ENCODE peak calls at places on chromosomes 12 and 14, in four cellular contexts. One of them, this sample, is unnamed.

GRCh38 chr12:93759512-93760081 is 82.4 kb downstream of the CRADD start:
- DNase-seq in GM12878: no peak
- DNase-seq in HepG2: peak; percentile 66
- DNase-seq in HCT116: no peak
- DNase-seq in this sample: no peak

GRCh38 chr12:112848972-112849371 is 57.4 kb downstream of the RPH3A start:
- DNase-seq in HCT116: no peak
- DNase-seq in GM12878: no peak
- DNase-seq in HepG2: no peak
- DNase-seq in this sample: no peak

GRCh38 chr12:124538194-124539082 is 29.0 kb downstream of the NCOR2 start:
- DNase-seq in HepG2: peak; percentile 41
- DNase-seq in GM12878: no peak
- DNase-seq in HCT116: no peak
- DNase-seq in this sample: no peak

GRCh38 chr14:64279719-64280668 is 14.2 kb downstream of the ESR2 start:
- DNase-seq in GM12878: no peak
- DNase-seq in HepG2: no peak
- DNase-seq in HCT116: no peak
- DNase-seq in this sample: no peak

GRCh38 chr14:74882103-74882920 is 596 bp downstream of the DLST start:
- DNase-seq in GM12878: no peak
- DNase-seq in HepG2: no peak
- DNase-seq in HCT116: no peak
- DNase-seq in this sample: peak; percentile 37

GRCh38 chr14:64347748-64348147 is 40.4 kb upstream of the MTHFD1 start:
- DNase-seq in HCT116: no peak
- DNase-seq in HepG2: no peak
- DNase-seq in GM12878: no peak
- DNase-seq in this sample: no peak

GRCh38 chr14:106268013-106268727 is 741.8 kb downstream of the TMEM121 start:
- DNase-seq in GM12878: no peak
- DNase-seq in HepG2: no peak
- DNase-seq in HCT116: no peak
- DNase-seq in this sample: peak; percentile 36

GRCh38 chr12:639566-639965 is 23.7 kb downstream of the NINJ2 start:
- DNase-seq in HCT116: no peak
- DNase-seq in HepG2: no peak
- DNase-seq in GM12878: no peak
- DNase-seq in this sample: no peak

GRCh38 chr14:106657460-106657859 is 1131.1 kb downstream of the TMEM121 start:
- DNase-seq in GM12878: no peak
- DNase-seq in HepG2: no peak
- DNase-seq in HCT116: no peak
- DNase-seq in this sample: no peak

GRCh38 chr12:2959194-2959507 is at the start of gene TEAD4:
- DNase-seq in HCT116: peak; percentile 39
- DNase-seq in HepG2: peak; percentile 82
- DNase-seq in GM12878: no peak
- DNase-seq in this sample: peak; percentile 95

GRCh38 chr12:123267991-123268843 is 3.4 kb downstream of the CDK2AP1 start:
- DNase-seq in HCT116: no peak
- DNase-seq in HepG2: no peak
- DNase-seq in GM12878: no peak
- DNase-seq in this sample: no peak

GRCh38 chr12:131795064-131795463 is 33.1 kb upstream of the MMP17 start:
- DNase-seq in HepG2: no peak
- DNase-seq in GM12878: no peak
- DNase-seq in HCT116: no peak
- DNase-seq in this sample: no peak

GRCh38 chr14:104827173-104828055 is 26.5 kb downstream of the ZBTB42 start:
- DNase-seq in HepG2: peak; percentile 76
- DNase-seq in HCT116: peak; percentile 48
- DNase-seq in GM12878: no peak
- DNase-seq in this sample: peak; percentile 76

GRCh38 chr12:116515674-116516073 is 43.5 kb upstream of the MAP1LC3B2 start:
- DNase-seq in HepG2: no peak
- DNase-seq in GM12878: no peak
- DNase-seq in HCT116: no peak
- DNase-seq in this sample: no peak

GRCh38 chr12:86261142-86261541 is 5.0 kb upstream of the MGAT4C start:
- DNase-seq in GM12878: no peak
- DNase-seq in HCT116: no peak
- DNase-seq in HepG2: no peak
- DNase-seq in this sample: no peak

GRCh38 chr12:45615268-45615667 is 114.2 kb upstream of the ARID2 start:
- DNase-seq in HepG2: no peak
- DNase-seq in HCT116: no peak
- DNase-seq in GM12878: no peak
- DNase-seq in this sample: peak; percentile 53

GRCh38 chr12:128914908-128915563 is 61.8 kb downstream of the GLT1D1 start:
- DNase-seq in HCT116: no peak
- DNase-seq in GM12878: peak; percentile 88
- DNase-seq in HepG2: no peak
- DNase-seq in this sample: no peak

GRCh38 chr14:103628221-103628683 is 759 bp upstream of the KLC1 start:
- DNase-seq in HCT116: peak; percentile 39
- DNase-seq in GM12878: no peak
- DNase-seq in HepG2: no peak
- DNase-seq in this sample: no peak

GRCh38 chr12:54415223-54415929 is 3.7 kb downstream of the ITGA5 start:
- DNase-seq in HCT116: no peak
- DNase-seq in HepG2: no peak
- DNase-seq in GM12878: no peak
- DNase-seq in this sample: no peak

GRCh38 chr14:91329615-91330014 is 85.1 kb upstream of the GPR68 start:
- DNase-seq in GM12878: no peak
- DNase-seq in HepG2: no peak
- DNase-seq in HCT116: no peak
- DNase-seq in this sample: no peak

GRCh38 chr14:91332448-91333059 is 85.1 kb downstream of the CCDC88C start:
- DNase-seq in HCT116: no peak
- DNase-seq in HepG2: peak; percentile 14
- DNase-seq in GM12878: no peak
- DNase-seq in this sample: no peak

GRCh38 chr14:91331761-91332447 is 85.7 kb downstream of the CCDC88C start:
- DNase-seq in GM12878: no peak
- DNase-seq in HepG2: no peak
- DNase-seq in HCT116: no peak
- DNase-seq in this sample: peak; percentile 51

GRCh38 chr14:91330111-91330696 is 85.7 kb upstream of the GPR68 start:
- DNase-seq in HCT116: no peak
- DNase-seq in GM12878: no peak
- DNase-seq in HepG2: no peak
- DNase-seq in this sample: no peak

GRCh38 chr14:91330846-91331245 is 86.3 kb upstream of the GPR68 start:
- DNase-seq in HCT116: no peak
- DNase-seq in GM12878: no peak
- DNase-seq in HepG2: no peak
- DNase-seq in this sample: no peak
- TF ChIP-seq JUND in HCT116: no peak
- TF ChIP-seq JUND in GM12878: no peak
- TF ChIP-seq JUND in HepG2: no peak
- TF ChIP-seq JUND in this sample: no peak

GRCh38 chr14:98957211-98958047 is 314.6 kb downstream of the BCL11B start:
- DNase-seq in HCT116: no peak
- DNase-seq in HepG2: no peak
- DNase-seq in GM12878: no peak
- DNase-seq in this sample: no peak
- TF ChIP-seq JUND in HCT116: no peak
- TF ChIP-seq JUND in HepG2: no peak
- TF ChIP-seq JUND in GM12878: no peak
- TF ChIP-seq JUND in this sample: no peak

DNA sequence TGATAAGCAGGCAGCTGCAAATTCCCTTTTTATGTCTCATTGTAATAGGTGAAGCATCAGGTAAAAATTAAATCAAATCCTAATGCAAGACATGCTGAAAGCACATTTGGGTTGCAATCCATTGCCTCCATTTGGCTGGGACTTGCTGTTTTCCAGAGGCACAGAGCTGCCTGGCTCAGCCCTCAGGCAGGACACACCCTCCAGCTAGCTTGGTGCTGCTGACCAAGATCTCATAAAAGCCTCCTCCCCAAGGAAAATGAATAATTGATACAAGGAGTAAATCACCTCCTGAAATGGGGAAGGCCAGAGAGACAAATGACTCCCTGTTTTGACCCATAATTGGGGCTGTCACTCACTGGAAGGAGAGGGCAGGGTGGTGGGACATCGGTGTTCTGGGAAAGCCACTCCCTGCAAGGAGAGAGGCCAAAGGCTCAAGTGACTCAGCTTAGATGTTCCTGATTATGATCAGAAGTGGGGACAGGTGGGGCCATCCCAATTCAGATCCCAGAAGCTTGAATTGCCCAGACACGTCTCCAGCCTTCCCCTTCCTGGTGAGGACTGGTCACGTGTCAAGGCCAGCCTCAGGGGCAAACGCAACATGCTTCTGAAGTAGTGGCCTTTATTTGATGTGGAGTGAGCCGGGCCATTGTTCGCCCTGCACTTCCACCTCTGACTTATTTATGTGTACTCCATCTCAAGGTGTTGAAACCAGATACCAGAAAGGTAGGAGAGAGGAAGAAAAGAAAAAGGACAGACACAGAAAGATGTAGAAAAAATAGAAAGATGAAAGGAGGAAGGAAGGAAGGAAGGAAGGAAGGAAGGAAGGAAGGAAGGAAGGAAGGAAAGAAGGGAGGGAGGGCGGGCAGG is 773.7 kb downstream of the BCL11B start:
- DNase-seq in HepG2: no peak
- DNase-seq in HCT116: no peak
- DNase-seq in GM12878: no peak
- DNase-seq in this sample: no peak
- TF ChIP-seq JUND in HepG2: no peak
- TF ChIP-seq JUND in HCT116: no peak
- TF ChIP-seq JUND in GM12878: no peak
- TF ChIP-seq JUND in this sample: no peak

GRCh38 chr14:68553326-68553725 is 239.5 kb downstream of the ZFP36L1 start:
- DNase-seq in GM12878: no peak
- DNase-seq in HepG2: no peak
- DNase-seq in HCT116: no peak
- DNase-seq in this sample: no peak

GRCh38 chr14:68554231-68554630 is 238.6 kb downstream of the ZFP36L1 start:
- DNase-seq in HepG2: no peak
- DNase-seq in GM12878: no peak
- DNase-seq in HCT116: no peak
- DNase-seq in this sample: peak; percentile 31

GRCh38 chr14:68551045-68551683 is 241.7 kb downstream of the ZFP36L1 start:
- DNase-seq in HCT116: no peak
- DNase-seq in GM12878: no peak
- DNase-seq in HepG2: no peak
- DNase-seq in this sample: no peak

GRCh38 chr14:68552075-68552474 is 240.8 kb downstream of the ZFP36L1 start:
- DNase-seq in HepG2: no peak
- DNase-seq in GM12878: no peak
- DNase-seq in HCT116: no peak
- DNase-seq in this sample: no peak

GRCh38 chr14:68552597-68552996 is 240.3 kb downstream of the ZFP36L1 start:
- DNase-seq in HCT116: no peak
- DNase-seq in HepG2: no peak
- DNase-seq in GM12878: no peak
- DNase-seq in this sample: no peak
- TF ChIP-seq JUND in HCT116: no peak
- TF ChIP-seq JUND in HepG2: no peak
- TF ChIP-seq JUND in GM12878: no peak
- TF ChIP-seq JUND in this sample: no peak

GRCh38 chr12:18808221-18808620 is 70.3 kb downstream of the CAPZA3 start:
- DNase-seq in GM12878: no peak
- DNase-seq in HCT116: no peak
- DNase-seq in HepG2: no peak
- DNase-seq in this sample: no peak

GRCh38 chr12:18810537-18811253 is 72.8 kb downstream of the CAPZA3 start:
- DNase-seq in HCT116: no peak
- DNase-seq in GM12878: no peak
- DNase-seq in HepG2: no peak
- DNase-seq in this sample: no peak

GRCh38 chr12:18807714-18808113 is 69.8 kb downstream of the CAPZA3 start:
- DNase-seq in GM12878: no peak
- DNase-seq in HCT116: no peak
- DNase-seq in HepG2: no peak
- DNase-seq in this sample: no peak

GRCh38 chr12:18813753-18814152 is 75.8 kb downstream of the CAPZA3 start:
- DNase-seq in HepG2: no peak
- DNase-seq in HCT116: no peak
- DNase-seq in GM12878: no peak
- DNase-seq in this sample: no peak

DNA sequence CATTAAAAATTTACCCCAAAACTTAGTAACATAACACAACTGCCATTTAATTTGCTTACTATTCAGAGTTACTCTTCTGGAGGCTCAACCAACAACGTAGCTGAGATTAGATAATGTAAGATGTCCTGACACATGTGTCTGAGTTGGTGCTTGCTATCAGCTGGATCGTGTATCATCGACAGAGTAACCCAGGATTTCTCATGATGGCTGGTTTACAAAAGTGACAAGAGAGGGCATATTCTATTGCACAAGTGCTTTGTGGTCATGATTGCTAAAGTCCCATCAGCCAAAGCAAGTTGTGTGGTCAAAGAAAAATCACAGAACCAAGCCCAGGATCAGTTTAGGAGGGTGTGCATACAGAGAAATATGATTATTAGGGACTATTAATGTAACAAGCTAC is 73.3 kb downstream of the CAPZA3 start:
- DNase-seq in HCT116: no peak
- DNase-seq in GM12878: no peak
- DNase-seq in HepG2: no peak
- DNase-seq in this sample: no peak
- TF ChIP-seq JUND in HCT116: no peak
- TF ChIP-seq JUND in GM12878: no peak
- TF ChIP-seq JUND in HepG2: no peak
- TF ChIP-seq JUND in this sample: no peak

DNA sequence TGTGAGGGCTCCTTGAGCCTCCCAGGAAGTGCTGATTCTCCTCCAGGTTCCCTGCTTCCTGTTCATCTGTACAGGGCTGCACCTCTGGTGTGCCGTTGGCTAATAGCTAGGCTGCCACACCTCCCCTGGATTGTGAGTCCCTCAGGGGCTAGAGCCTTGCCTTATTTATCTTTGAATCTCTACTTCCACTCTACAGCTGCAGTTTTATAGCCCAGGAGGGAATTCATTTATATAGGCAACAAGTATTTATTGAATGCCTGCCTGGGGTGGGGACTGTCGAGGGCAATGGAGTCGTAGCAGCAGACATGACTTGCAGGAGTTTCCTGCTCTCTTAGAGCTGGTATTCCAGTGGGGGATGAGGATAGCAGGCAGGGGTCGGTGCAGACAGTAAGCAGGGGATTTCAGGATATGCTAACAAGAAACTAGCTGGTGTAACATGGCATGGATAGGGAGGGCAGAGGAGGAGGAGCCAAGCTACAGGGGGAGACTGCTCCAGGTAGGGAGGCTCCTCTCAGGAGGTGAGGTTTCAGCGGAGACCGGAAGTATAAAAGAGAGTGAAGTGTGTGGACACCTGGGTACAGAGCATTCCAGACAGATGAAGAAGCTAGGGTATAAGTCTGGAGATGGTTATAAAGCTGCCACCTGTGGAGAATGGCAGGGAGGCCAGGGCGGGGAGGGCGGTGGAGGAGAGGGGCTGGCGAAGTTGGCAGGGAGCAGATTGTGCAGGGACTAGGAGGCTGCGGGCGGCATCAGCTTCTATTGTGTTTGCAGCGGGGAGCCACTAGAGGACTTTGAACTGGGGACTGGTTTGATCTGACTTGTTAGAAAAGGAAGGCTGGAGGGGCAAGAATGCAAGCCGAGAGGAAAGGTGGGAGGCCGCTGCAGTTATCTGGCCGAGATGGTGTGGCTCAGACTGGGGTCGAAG is 17.2 kb downstream of the USP30 start:
- DNase-seq in GM12878: no peak
- DNase-seq in HCT116: no peak
- DNase-seq in HepG2: peak; percentile 64
- DNase-seq in this sample: no peak
- TF ChIP-seq JUND in GM12878: no peak
- TF ChIP-seq JUND in HCT116: no peak
- TF ChIP-seq JUND in HepG2: no peak
- TF ChIP-seq JUND in this sample: no peak

This sample was measured in T47D.